ENCODE peak calls at places on chromosomes 11 and 22, in eight cellular contexts. H is pancreas, I is mucosa of descending colon, D is glutamatergic neuron, U is SK-N-SH, J is fibroblast of lung, L is coronary artery, O is left ventricle myocardium inferior. V is an unnamed sample.

GRCh38 chr11:107928767-107929507 is 689 bp downstream of the RAB39A start:
- DNase-seq in H (peak), I (no peak), D (peak), U (peak), J (no peak), L (no peak), O (peak), V (no peak)

GRCh38 chr22:28231423-28231822 is 312.4 kb upstream of the PITPNB start:
- DNase-seq in H (no peak), I (no peak), D (no peak), U (no peak), J (peak), L (no peak), O (no peak), V (peak)

GRCh38 chr11:71895961-71896360 is 17.7 kb downstream of the DEFB131B start:
- DNase-seq in H (no peak), I (no peak), D (no peak), U (no peak), J (no peak), L (no peak), O (no peak), V (no peak)

GRCh38 chr11:76380161-76380976 is 563 bp downstream of the THAP12 start:
- DNase-seq in H (peak), I (peak), D (peak), U (peak), J (peak), L (peak), O (no peak), V (no peak)

GRCh38 chr11:105670811-105671210 is 60.9 kb downstream of the GRIA4 start:
- DNase-seq in H (no peak), I (no peak), D (no peak), U (no peak), J (peak), L (no peak), O (no peak), V (no peak)

GRCh38 chr11:42521994-42522393 is 789.8 kb upstream of the API5 start:
- DNase-seq in H (no peak), I (no peak), D (no peak), U (no peak), J (peak), L (no peak), O (no peak), V (no peak)

GRCh38 chr22:41951898-41952474 is at the start of gene SMIM45:
- DNase-seq in H (no peak), I (no peak), D (peak), U (peak), J (no peak), L (no peak), O (no peak), V (no peak)

GRCh38 chr11:79371152-79371551 is 69.7 kb downstream of the TENM4 start:
- DNase-seq in H (no peak), I (no peak), D (no peak), U (no peak), J (peak), L (no peak), O (no peak), V (no peak)

GRCh38 chr11:61454520-61454919 is 24.6 kb downstream of the SDHAF2 start:
- DNase-seq in H (no peak), I (no peak), D (no peak), U (no peak), J (no peak), L (no peak), O (no peak), V (no peak)

GRCh38 chr11:97683733-97684132 is 1293.9 kb downstream of the JRKL start:
- DNase-seq in H (no peak), I (no peak), D (no peak), U (no peak), J (no peak), L (no peak), O (no peak), V (peak)
- TF ChIP-seq CTCF in H (no peak), I (no peak), D (no peak), U (no peak), J (no peak), L (no peak), O (no peak), V (no peak)

GRCh38 chr11:48207881-48208280 is 8.7 kb upstream of the OR4B1 start:
- DNase-seq in H (no peak), I (no peak), D (no peak), U (no peak), J (no peak), L (no peak), O (no peak), V (no peak)

DNA sequence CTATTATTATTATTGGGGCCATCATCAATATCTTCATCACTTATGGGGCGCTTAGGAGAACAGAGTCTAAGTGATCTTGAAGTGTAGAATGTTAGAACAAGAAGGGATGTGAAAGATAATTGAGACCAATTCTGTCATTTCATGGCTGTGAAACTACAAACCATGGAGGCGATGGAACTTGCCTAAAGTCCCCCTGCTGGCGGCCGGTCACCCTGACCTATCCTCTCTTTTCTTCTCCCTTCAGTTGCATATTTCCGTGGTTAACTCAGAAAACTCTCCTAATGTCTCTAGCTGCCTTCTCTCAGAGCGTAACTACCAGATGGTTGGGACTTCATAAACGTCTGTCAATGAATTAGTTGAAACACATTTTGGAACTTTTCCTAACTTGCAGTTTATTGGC is 6.6 kb upstream of the OR4B1 start:
- DNase-seq in H (no peak), I (no peak), D (no peak), U (no peak), J (no peak), L (no peak), O (no peak), V (peak)
- TF ChIP-seq CTCF in H (no peak), I (no peak), D (peak), U (peak), J (peak), L (no peak), O (peak), V (peak)

DNA sequence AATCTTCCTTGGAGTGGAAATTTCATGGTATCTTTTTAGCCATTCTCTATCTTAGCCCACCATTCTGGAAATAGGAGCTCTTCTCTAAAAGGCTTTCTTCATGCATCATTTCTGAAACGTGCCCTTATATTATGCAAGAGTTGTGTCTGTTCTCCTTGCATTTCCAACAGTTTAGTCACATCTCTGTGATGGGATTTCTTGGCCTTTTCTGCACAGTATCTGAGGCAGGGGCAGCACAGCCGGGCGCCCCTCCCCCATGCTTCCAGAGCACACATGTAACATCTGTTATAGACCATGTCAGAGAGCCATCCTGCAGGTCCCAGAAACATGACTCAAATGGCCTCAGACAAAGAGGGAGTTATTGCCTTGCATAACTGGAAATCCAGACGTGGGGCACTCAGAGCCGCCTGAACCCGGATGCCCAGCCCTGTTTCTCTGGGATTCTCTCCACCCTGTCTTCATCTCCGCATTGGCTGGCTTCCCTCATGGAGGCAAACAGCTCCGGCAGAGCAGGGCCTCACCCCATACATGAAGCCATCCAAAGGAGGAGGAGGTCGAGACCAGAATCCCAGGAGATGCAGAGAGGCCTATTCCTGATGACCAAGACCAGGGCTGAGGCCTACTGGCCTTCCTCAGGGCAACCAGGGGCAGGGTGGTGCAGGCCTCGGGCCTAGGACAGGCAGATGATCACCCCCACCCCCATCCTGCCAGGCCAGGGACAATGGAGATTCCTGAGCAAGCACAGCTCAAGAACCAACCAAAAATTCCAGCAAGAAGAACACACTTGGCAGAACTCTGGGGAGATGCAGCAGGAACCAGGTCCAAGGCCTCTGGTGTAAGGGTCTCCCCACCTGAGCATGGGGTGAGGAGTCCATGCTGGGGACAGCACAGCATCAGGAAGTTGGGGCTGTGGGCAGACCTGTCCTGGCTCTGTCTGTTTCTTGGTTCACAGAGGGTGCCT is 61.3 kb downstream of the IGLL5 start:
- DNase-seq in H (no peak), I (no peak), D (no peak), U (no peak), J (peak), L (peak), O (no peak), V (no peak)
- TF ChIP-seq CTCF in H (no peak), I (no peak), D (no peak), U (no peak), J (no peak), L (no peak), O (no peak), V (no peak)

GRCh38 chr11:114562166-114562916 is 2.7 kb upstream of the NXPE1 start:
- DNase-seq in H (no peak), I (no peak), D (no peak), U (no peak), J (peak), L (no peak), O (no peak), V (no peak)
- TF ChIP-seq CTCF in H (no peak), I (no peak), D (no peak), U (no peak), J (no peak), L (no peak), O (no peak), V (no peak)

GRCh38 chr22:17201285-17201945 is 17.8 kb downstream of the ADA2 start:
- DNase-seq in H (no peak), I (no peak), D (no peak), U (no peak), J (peak), L (no peak), O (no peak), V (no peak)
- TF ChIP-seq CTCF in H (peak), I (no peak), D (no peak), U (peak), J (peak), L (no peak), O (peak), V (no peak)

GRCh38 chr11:93623179-93623578 is 38.3 kb upstream of the CEP295 start:
- DNase-seq in H (no peak), I (no peak), D (peak), U (no peak), J (no peak), L (no peak), O (no peak), V (no peak)

GRCh38 chr11:93623938-93624337 is 37.5 kb upstream of the CEP295 start:
- DNase-seq in H (no peak), I (no peak), D (no peak), U (no peak), J (no peak), L (no peak), O (no peak), V (no peak)

GRCh38 chr11:93626038-93626437 is 35.4 kb upstream of the CEP295 start:
- DNase-seq in H (no peak), I (no peak), D (no peak), U (no peak), J (no peak), L (no peak), O (no peak), V (no peak)

GRCh38 chr11:93622043-93622442 is 39.4 kb upstream of the CEP295 start:
- DNase-seq in H (no peak), I (no peak), D (no peak), U (no peak), J (no peak), L (no peak), O (no peak), V (peak)
- TF ChIP-seq CTCF in H (no peak), I (no peak), D (no peak), U (no peak), J (no peak), L (no peak), O (peak), V (no peak)

GRCh38 chr22:31399211-31400022 is at the start of gene DRG1:
- DNase-seq in H (peak), I (peak), D (peak), U (peak), J (peak), L (peak), O (peak), V (peak)
- TF ChIP-seq CTCF in H (no peak), I (no peak), D (no peak), U (no peak), J (no peak), L (no peak), O (peak), V (no peak)

GRCh38 chr11:70129051-70129592 is 51.0 kb downstream of the ANO1 start:
- DNase-seq in H (no peak), I (no peak), D (no peak), U (no peak), J (no peak), L (no peak), O (no peak), V (no peak)
- TF ChIP-seq CTCF in H (no peak), I (no peak), D (no peak), U (no peak), J (no peak), L (no peak), O (no peak), V (no peak)

V was measured in Caco-2.